ENCODE peak calls at places on chromosomes 2 and 18, in eight cellular contexts. One of them, this sample, is unnamed.

GRCh38 chr2:61771904-61772845 is 81.7 kb downstream of the FAM161A start:
- DNase-seq in activated effector memory CD4-positive, alpha-beta T cell treated with Interleukin-2 at 50 U/mL for 16 hours: no peak
- DNase-seq in Right ventricle myocardium superior: no peak
- DNase-seq in left cardiac atrium: no peak
- DNase-seq in CD8-positive, alpha-beta T cell: no peak
- DNase-seq in stimulated activated CD4-positive, alpha-beta T cell treated with anti-CD3 and anti-CD28 coated beads, TNF-alpha, amount 100 ng/mL, for 48 hours: no peak
- DNase-seq in activated CD4-positive, alpha-beta T cell treated with anti-CD3 and anti-CD28 coated beads for 24 hours: no peak
- DNase-seq in RPMI7951: no peak
- DNase-seq in this sample: no peak

GRCh38 chr2:81194581-81194980 is 890.0 kb upstream of the LRRTM1 start:
- DNase-seq in activated effector memory CD4-positive, alpha-beta T cell treated with Interleukin-2 at 50 U/mL for 16 hours: no peak
- DNase-seq in Right ventricle myocardium superior: peak
- DNase-seq in left cardiac atrium: peak
- DNase-seq in CD8-positive, alpha-beta T cell: no peak
- DNase-seq in stimulated activated CD4-positive, alpha-beta T cell treated with anti-CD3 and anti-CD28 coated beads, TNF-alpha, amount 100 ng/mL, for 48 hours: no peak
- DNase-seq in activated CD4-positive, alpha-beta T cell treated with anti-CD3 and anti-CD28 coated beads for 24 hours: no peak
- DNase-seq in RPMI7951: no peak
- DNase-seq in this sample: no peak

GRCh38 chr18:48788378-48788777 is 162.4 kb downstream of the SMAD7 start:
- DNase-seq in activated effector memory CD4-positive, alpha-beta T cell treated with Interleukin-2 at 50 U/mL for 16 hours: no peak
- DNase-seq in Right ventricle myocardium superior: no peak
- DNase-seq in left cardiac atrium: peak
- DNase-seq in CD8-positive, alpha-beta T cell: no peak
- DNase-seq in stimulated activated CD4-positive, alpha-beta T cell treated with anti-CD3 and anti-CD28 coated beads, TNF-alpha, amount 100 ng/mL, for 48 hours: no peak
- DNase-seq in activated CD4-positive, alpha-beta T cell treated with anti-CD3 and anti-CD28 coated beads for 24 hours: no peak
- DNase-seq in RPMI7951: no peak
- DNase-seq in this sample: no peak

GRCh38 chr2:74554821-74555531 is 456 bp downstream of the DOK1 start:
- DNase-seq in activated effector memory CD4-positive, alpha-beta T cell treated with Interleukin-2 at 50 U/mL for 16 hours: peak
- DNase-seq in Right ventricle myocardium superior: peak
- DNase-seq in left cardiac atrium: peak
- DNase-seq in CD8-positive, alpha-beta T cell: peak
- DNase-seq in stimulated activated CD4-positive, alpha-beta T cell treated with anti-CD3 and anti-CD28 coated beads, TNF-alpha, amount 100 ng/mL, for 48 hours: peak
- DNase-seq in activated CD4-positive, alpha-beta T cell treated with anti-CD3 and anti-CD28 coated beads for 24 hours: peak
- DNase-seq in RPMI7951: no peak
- DNase-seq in this sample: no peak

GRCh38 chr2:151350579-151351195 is 6.7 kb upstream of the TNFAIP6 start:
- DNase-seq in activated effector memory CD4-positive, alpha-beta T cell treated with Interleukin-2 at 50 U/mL for 16 hours: no peak
- DNase-seq in Right ventricle myocardium superior: no peak
- DNase-seq in left cardiac atrium: no peak
- DNase-seq in CD8-positive, alpha-beta T cell: no peak
- DNase-seq in stimulated activated CD4-positive, alpha-beta T cell treated with anti-CD3 and anti-CD28 coated beads, TNF-alpha, amount 100 ng/mL, for 48 hours: no peak
- DNase-seq in activated CD4-positive, alpha-beta T cell treated with anti-CD3 and anti-CD28 coated beads for 24 hours: no peak
- DNase-seq in RPMI7951: peak
- DNase-seq in this sample: no peak

GRCh38 chr2:100392715-100393114 is 24.8 kb downstream of the CHST10 start:
- DNase-seq in activated effector memory CD4-positive, alpha-beta T cell treated with Interleukin-2 at 50 U/mL for 16 hours: no peak
- DNase-seq in Right ventricle myocardium superior: no peak
- DNase-seq in left cardiac atrium: no peak
- DNase-seq in CD8-positive, alpha-beta T cell: peak
- DNase-seq in stimulated activated CD4-positive, alpha-beta T cell treated with anti-CD3 and anti-CD28 coated beads, TNF-alpha, amount 100 ng/mL, for 48 hours: no peak
- DNase-seq in activated CD4-positive, alpha-beta T cell treated with anti-CD3 and anti-CD28 coated beads for 24 hours: no peak
- DNase-seq in RPMI7951: no peak
- DNase-seq in this sample: no peak

GRCh38 chr2:72562451-72563153 is 263.2 kb downstream of the EXOC6B start:
- DNase-seq in activated effector memory CD4-positive, alpha-beta T cell treated with Interleukin-2 at 50 U/mL for 16 hours: no peak
- DNase-seq in Right ventricle myocardium superior: no peak
- DNase-seq in left cardiac atrium: no peak
- DNase-seq in CD8-positive, alpha-beta T cell: no peak
- DNase-seq in stimulated activated CD4-positive, alpha-beta T cell treated with anti-CD3 and anti-CD28 coated beads, TNF-alpha, amount 100 ng/mL, for 48 hours: no peak
- DNase-seq in activated CD4-positive, alpha-beta T cell treated with anti-CD3 and anti-CD28 coated beads for 24 hours: no peak
- DNase-seq in RPMI7951: peak
- DNase-seq in this sample: no peak

GRCh38 chr18:3340015-3340681 is 78.2 kb downstream of the MYL12B start:
- DNase-seq in activated effector memory CD4-positive, alpha-beta T cell treated with Interleukin-2 at 50 U/mL for 16 hours: no peak
- DNase-seq in Right ventricle myocardium superior: no peak
- DNase-seq in left cardiac atrium: no peak
- DNase-seq in CD8-positive, alpha-beta T cell: no peak
- DNase-seq in stimulated activated CD4-positive, alpha-beta T cell treated with anti-CD3 and anti-CD28 coated beads, TNF-alpha, amount 100 ng/mL, for 48 hours: no peak
- DNase-seq in activated CD4-positive, alpha-beta T cell treated with anti-CD3 and anti-CD28 coated beads for 24 hours: no peak
- DNase-seq in RPMI7951: peak
- DNase-seq in this sample: no peak

GRCh38 chr2:236180501-236180816 is 12.3 kb upstream of the GBX2 start:
- DNase-seq in activated effector memory CD4-positive, alpha-beta T cell treated with Interleukin-2 at 50 U/mL for 16 hours: no peak
- DNase-seq in Right ventricle myocardium superior: no peak
- DNase-seq in left cardiac atrium: no peak
- DNase-seq in CD8-positive, alpha-beta T cell: no peak
- DNase-seq in stimulated activated CD4-positive, alpha-beta T cell treated with anti-CD3 and anti-CD28 coated beads, TNF-alpha, amount 100 ng/mL, for 48 hours: no peak
- DNase-seq in activated CD4-positive, alpha-beta T cell treated with anti-CD3 and anti-CD28 coated beads for 24 hours: no peak
- DNase-seq in RPMI7951: no peak
- DNase-seq in this sample: no peak

GRCh38 chr2:29398384-29399237 is 283.4 kb downstream of the CLIP4 start:
- DNase-seq in activated effector memory CD4-positive, alpha-beta T cell treated with Interleukin-2 at 50 U/mL for 16 hours: no peak
- DNase-seq in Right ventricle myocardium superior: no peak
- DNase-seq in left cardiac atrium: no peak
- DNase-seq in CD8-positive, alpha-beta T cell: no peak
- DNase-seq in stimulated activated CD4-positive, alpha-beta T cell treated with anti-CD3 and anti-CD28 coated beads, TNF-alpha, amount 100 ng/mL, for 48 hours: no peak
- DNase-seq in activated CD4-positive, alpha-beta T cell treated with anti-CD3 and anti-CD28 coated beads for 24 hours: no peak
- DNase-seq in RPMI7951: no peak
- DNase-seq in this sample: no peak

GRCh38 chr2:232927793-232928563 is 57.9 kb downstream of the SNORC start:
- DNase-seq in activated effector memory CD4-positive, alpha-beta T cell treated with Interleukin-2 at 50 U/mL for 16 hours: no peak
- DNase-seq in Right ventricle myocardium superior: no peak
- DNase-seq in left cardiac atrium: no peak
- DNase-seq in CD8-positive, alpha-beta T cell: no peak
- DNase-seq in stimulated activated CD4-positive, alpha-beta T cell treated with anti-CD3 and anti-CD28 coated beads, TNF-alpha, amount 100 ng/mL, for 48 hours: no peak
- DNase-seq in activated CD4-positive, alpha-beta T cell treated with anti-CD3 and anti-CD28 coated beads for 24 hours: no peak
- DNase-seq in RPMI7951: peak
- DNase-seq in this sample: peak

GRCh38 chr2:56185101-56185581 is 1.4 kb downstream of the CCDC85A start:
- DNase-seq in activated effector memory CD4-positive, alpha-beta T cell treated with Interleukin-2 at 50 U/mL for 16 hours: no peak
- DNase-seq in Right ventricle myocardium superior: peak
- DNase-seq in left cardiac atrium: peak
- DNase-seq in CD8-positive, alpha-beta T cell: no peak
- DNase-seq in stimulated activated CD4-positive, alpha-beta T cell treated with anti-CD3 and anti-CD28 coated beads, TNF-alpha, amount 100 ng/mL, for 48 hours: no peak
- DNase-seq in activated CD4-positive, alpha-beta T cell treated with anti-CD3 and anti-CD28 coated beads for 24 hours: no peak
- DNase-seq in RPMI7951: no peak
- DNase-seq in this sample: peak

GRCh38 chr2:127455566-127456493 is 37.6 kb downstream of the PROC start:
- DNase-seq in activated effector memory CD4-positive, alpha-beta T cell treated with Interleukin-2 at 50 U/mL for 16 hours: peak
- DNase-seq in Right ventricle myocardium superior: no peak
- DNase-seq in left cardiac atrium: no peak
- DNase-seq in CD8-positive, alpha-beta T cell: no peak
- DNase-seq in stimulated activated CD4-positive, alpha-beta T cell treated with anti-CD3 and anti-CD28 coated beads, TNF-alpha, amount 100 ng/mL, for 48 hours: no peak
- DNase-seq in activated CD4-positive, alpha-beta T cell treated with anti-CD3 and anti-CD28 coated beads for 24 hours: no peak
- DNase-seq in RPMI7951: no peak
- DNase-seq in this sample: no peak

GRCh38 chr18:50286391-50287027 is 983 bp downstream of the CXXC1 start:
- DNase-seq in activated effector memory CD4-positive, alpha-beta T cell treated with Interleukin-2 at 50 U/mL for 16 hours: no peak
- DNase-seq in Right ventricle myocardium superior: no peak
- DNase-seq in left cardiac atrium: peak
- DNase-seq in CD8-positive, alpha-beta T cell: no peak
- DNase-seq in stimulated activated CD4-positive, alpha-beta T cell treated with anti-CD3 and anti-CD28 coated beads, TNF-alpha, amount 100 ng/mL, for 48 hours: no peak
- DNase-seq in activated CD4-positive, alpha-beta T cell treated with anti-CD3 and anti-CD28 coated beads for 24 hours: no peak
- DNase-seq in RPMI7951: peak
- DNase-seq in this sample: peak

GRCh38 chr2:229800997-229801754 is 86.8 kb upstream of the DNER start:
- DNase-seq in activated effector memory CD4-positive, alpha-beta T cell treated with Interleukin-2 at 50 U/mL for 16 hours: peak
- DNase-seq in Right ventricle myocardium superior: peak
- DNase-seq in left cardiac atrium: peak
- DNase-seq in CD8-positive, alpha-beta T cell: peak
- DNase-seq in stimulated activated CD4-positive, alpha-beta T cell treated with anti-CD3 and anti-CD28 coated beads, TNF-alpha, amount 100 ng/mL, for 48 hours: peak
- DNase-seq in activated CD4-positive, alpha-beta T cell treated with anti-CD3 and anti-CD28 coated beads for 24 hours: peak
- DNase-seq in RPMI7951: peak
- DNase-seq in this sample: peak

GRCh38 chr2:10790228-10790973 is 22.2 kb downstream of the PDIA6 start:
- DNase-seq in activated effector memory CD4-positive, alpha-beta T cell treated with Interleukin-2 at 50 U/mL for 16 hours: no peak
- DNase-seq in Right ventricle myocardium superior: no peak
- DNase-seq in left cardiac atrium: no peak
- DNase-seq in CD8-positive, alpha-beta T cell: no peak
- DNase-seq in stimulated activated CD4-positive, alpha-beta T cell treated with anti-CD3 and anti-CD28 coated beads, TNF-alpha, amount 100 ng/mL, for 48 hours: no peak
- DNase-seq in activated CD4-positive, alpha-beta T cell treated with anti-CD3 and anti-CD28 coated beads for 24 hours: no peak
- DNase-seq in RPMI7951: no peak
- DNase-seq in this sample: no peak

GRCh38 chr2:177165731-177166711 is 46.6 kb upstream of the HNRNPA3 start:
- DNase-seq in activated effector memory CD4-positive, alpha-beta T cell treated with Interleukin-2 at 50 U/mL for 16 hours: no peak
- DNase-seq in Right ventricle myocardium superior: no peak
- DNase-seq in left cardiac atrium: no peak
- DNase-seq in CD8-positive, alpha-beta T cell: no peak
- DNase-seq in stimulated activated CD4-positive, alpha-beta T cell treated with anti-CD3 and anti-CD28 coated beads, TNF-alpha, amount 100 ng/mL, for 48 hours: no peak
- DNase-seq in activated CD4-positive, alpha-beta T cell treated with anti-CD3 and anti-CD28 coated beads for 24 hours: no peak
- DNase-seq in RPMI7951: peak
- DNase-seq in this sample: peak

GRCh38 chr2:43228341-43228751 is 1.9 kb upstream of the ZFP36L2 start:
- DNase-seq in activated effector memory CD4-positive, alpha-beta T cell treated with Interleukin-2 at 50 U/mL for 16 hours: no peak
- DNase-seq in Right ventricle myocardium superior: no peak
- DNase-seq in left cardiac atrium: no peak
- DNase-seq in CD8-positive, alpha-beta T cell: no peak
- DNase-seq in stimulated activated CD4-positive, alpha-beta T cell treated with anti-CD3 and anti-CD28 coated beads, TNF-alpha, amount 100 ng/mL, for 48 hours: no peak
- DNase-seq in activated CD4-positive, alpha-beta T cell treated with anti-CD3 and anti-CD28 coated beads for 24 hours: no peak
- DNase-seq in RPMI7951: no peak
- DNase-seq in this sample: no peak

GRCh38 chr2:99544608-99545007 is 54.8 kb upstream of the REV1 start:
- DNase-seq in activated effector memory CD4-positive, alpha-beta T cell treated with Interleukin-2 at 50 U/mL for 16 hours: no peak
- DNase-seq in Right ventricle myocardium superior: no peak
- DNase-seq in left cardiac atrium: no peak
- DNase-seq in CD8-positive, alpha-beta T cell: no peak
- DNase-seq in stimulated activated CD4-positive, alpha-beta T cell treated with anti-CD3 and anti-CD28 coated beads, TNF-alpha, amount 100 ng/mL, for 48 hours: no peak
- DNase-seq in activated CD4-positive, alpha-beta T cell treated with anti-CD3 and anti-CD28 coated beads for 24 hours: no peak
- DNase-seq in RPMI7951: no peak
- DNase-seq in this sample: no peak

GRCh38 chr2:123438277-123439050 is 586.6 kb upstream of the CNTNAP5 start:
- DNase-seq in activated effector memory CD4-positive, alpha-beta T cell treated with Interleukin-2 at 50 U/mL for 16 hours: no peak
- DNase-seq in Right ventricle myocardium superior: no peak
- DNase-seq in left cardiac atrium: no peak
- DNase-seq in CD8-positive, alpha-beta T cell: no peak
- DNase-seq in stimulated activated CD4-positive, alpha-beta T cell treated with anti-CD3 and anti-CD28 coated beads, TNF-alpha, amount 100 ng/mL, for 48 hours: no peak
- DNase-seq in activated CD4-positive, alpha-beta T cell treated with anti-CD3 and anti-CD28 coated beads for 24 hours: no peak
- DNase-seq in RPMI7951: peak
- DNase-seq in this sample: no peak

GRCh38 chr2:27489118-27489497 is 435 bp downstream of the IFT172 start:
- DNase-seq in activated effector memory CD4-positive, alpha-beta T cell treated with Interleukin-2 at 50 U/mL for 16 hours: no peak
- DNase-seq in Right ventricle myocardium superior: no peak
- DNase-seq in left cardiac atrium: no peak
- DNase-seq in CD8-positive, alpha-beta T cell: no peak
- DNase-seq in stimulated activated CD4-positive, alpha-beta T cell treated with anti-CD3 and anti-CD28 coated beads, TNF-alpha, amount 100 ng/mL, for 48 hours: no peak
- DNase-seq in activated CD4-positive, alpha-beta T cell treated with anti-CD3 and anti-CD28 coated beads for 24 hours: no peak
- DNase-seq in RPMI7951: peak
- DNase-seq in this sample: peak

GRCh38 chr2:100018794-100019193 is 123.6 kb downstream of the AFF3 start:
- DNase-seq in activated effector memory CD4-positive, alpha-beta T cell treated with Interleukin-2 at 50 U/mL for 16 hours: no peak
- DNase-seq in Right ventricle myocardium superior: no peak
- DNase-seq in left cardiac atrium: no peak
- DNase-seq in CD8-positive, alpha-beta T cell: no peak
- DNase-seq in stimulated activated CD4-positive, alpha-beta T cell treated with anti-CD3 and anti-CD28 coated beads, TNF-alpha, amount 100 ng/mL, for 48 hours: no peak
- DNase-seq in activated CD4-positive, alpha-beta T cell treated with anti-CD3 and anti-CD28 coated beads for 24 hours: no peak
- DNase-seq in RPMI7951: peak
- DNase-seq in this sample: no peak